ENCODE peak calls at places on chromosome 6, in seven cellular contexts. M, N, W, H, E, T and Z are unnamed samples.

GRCh38 chr6:13526718-13527668 is 39.6 kb upstream of the GFOD1 start:
- DNase-seq in M (no peak), N (peak), W (peak), H (no peak), E (peak), T (peak), Z (peak)

GRCh38 chr6:1335367-1336037 is 23.6 kb downstream of the FOXQ1 start:
- DNase-seq in M (no peak), N (peak), W (no peak), H (peak), E (no peak), T (no peak), Z (no peak)

GRCh38 chr6:108897371-108897770 is 49.1 kb downstream of the ARMC2 start:
- DNase-seq in M (no peak), N (no peak), W (no peak), H (peak), E (no peak), T (no peak), Z (no peak)

GRCh38 chr6:37308084-37308817 is 45.5 kb upstream of the RNF8 start:
- DNase-seq in M (no peak), N (no peak), W (no peak), H (peak), E (no peak), T (no peak), Z (no peak)

GRCh38 chr6:43428874-43429273 is 1.5 kb downstream of the ABCC10 start:
- DNase-seq in M (no peak), N (no peak), W (no peak), H (no peak), E (no peak), T (no peak), Z (no peak)

GRCh38 chr6:160167547-160168391 is 46.2 kb downstream of the SLC22A1 start:
- DNase-seq in M (no peak), N (no peak), W (no peak), H (peak), E (no peak), T (no peak), Z (no peak)

GRCh38 chr6:35258336-35258735 is 1.2 kb upstream of the ZNF76 start:
- DNase-seq in M (no peak), N (no peak), W (no peak), H (no peak), E (no peak), T (no peak), Z (no peak)

GRCh38 chr6:15689586-15690450 is 27.0 kb upstream of the DTNBP1 start:
- DNase-seq in M (no peak), N (no peak), W (no peak), H (peak), E (no peak), T (no peak), Z (no peak)

GRCh38 chr6:103908898-103909297 is 950.8 kb downstream of the HACE1 start:
- DNase-seq in M (no peak), N (no peak), W (no peak), H (no peak), E (no peak), T (no peak), Z (no peak)